ENCODE peak calls at places on chromosome 14, in six cellular contexts. S, D, O, A, C and W are unnamed samples.

GRCh38 chr14:84483072-84483410 is 1046.9 kb upstream of the FLRT2 start:
- DNase-seq in A (no peak), S (no peak), C (no peak), D (no peak), O (no peak), W (peak; percentile 67)

GRCh38 chr14:85529803-85530574 is at the start of gene FLRT2:
- DNase-seq in D (peak; percentile 88), A (peak; percentile 72), C (no peak), S (peak; percentile 80), O (peak; percentile 85), W (peak; percentile 66)

GRCh38 chr14:54735424-54735823 is 167.2 kb downstream of the GCH1 start:
- DNase-seq in S (no peak), C (no peak), O (no peak), A (no peak), D (no peak), W (no peak)

GRCh38 chr14:65106316-65106715 is 4.0 kb upstream of the MAX start:
- DNase-seq in O (no peak), A (no peak), D (no peak), C (no peak), S (no peak), W (no peak)

GRCh38 chr14:82153689-82154088 is 620.0 kb upstream of the SEL1L start:
- DNase-seq in C (no peak), A (no peak), O (no peak), S (no peak), D (no peak), W (no peak)

GRCh38 chr14:70660967-70661871 is 19.5 kb downstream of the TTC9 start:
- DNase-seq in D (no peak), O (no peak), S (no peak), A (no peak), C (no peak), W (no peak)

GRCh38 chr14:50312734-50313054 is 570 bp downstream of the DMAC2L start:
- DNase-seq in C (no peak), S (no peak), D (no peak), A (no peak), O (no peak), W (no peak)

GRCh38 chr14:23148596-23149249 is 29.7 kb upstream of the CEBPE start:
- DNase-seq in A (peak; percentile 69), D (peak; percentile 68), S (no peak), O (no peak), C (no peak), W (no peak)

GRCh38 chr14:25049559-25050493 is at the start of gene STXBP6:
- DNase-seq in S (peak; percentile 73), O (peak; percentile 84), A (peak; percentile 64), D (peak; percentile 78), C (no peak), W (no peak)

GRCh38 chr14:84254205-84254788 is 1275.6 kb upstream of the FLRT2 start:
- DNase-seq in C (no peak), S (no peak), O (no peak), D (peak; percentile 79), A (peak; percentile 19), W (peak; percentile 84)

GRCh38 chr14:20904393-20905029 is 13.3 kb downstream of the RNASE3 start:
- DNase-seq in S (no peak), C (no peak), D (no peak), A (no peak), O (no peak), W (no peak)

GRCh38 chr14:100430571-100430970 is 107.4 kb downstream of the SLC25A47 start:
- DNase-seq in D (no peak), A (no peak), S (no peak), O (no peak), C (no peak), W (no peak)

GRCh38 chr14:28779416-28779941 is 12.9 kb downstream of the FOXG1 start:
- DNase-seq in A (no peak), S (no peak), O (no peak), C (no peak), D (no peak), W (no peak)

GRCh38 chr14:31382221-31382620 is 38.1 kb downstream of the HEATR5A start:
- DNase-seq in C (no peak), D (no peak), O (no peak), A (no peak), S (no peak), W (no peak)

GRCh38 chr14:20986811-20987210 is 3.0 kb upstream of the METTL17 start:
- DNase-seq in A (peak; percentile 91), C (no peak), S (no peak), O (no peak), D (peak; percentile 94), W (no peak)

GRCh38 chr14:55133416-55133815 is 4.4 kb downstream of the LGALS3 start:
- DNase-seq in S (no peak), A (peak; percentile 35), O (no peak), C (no peak), D (peak; percentile 64), W (no peak)

GRCh38 chr14:99876406-99876805 is 83.2 kb downstream of the EML1 start:
- DNase-seq in O (no peak), S (no peak), A (no peak), D (no peak), C (no peak), W (no peak)

GRCh38 chr14:25121342-25122129 is 71.6 kb upstream of the STXBP6 start:
- DNase-seq in C (no peak), D (peak; percentile 90), S (no peak), A (peak; percentile 80), O (no peak), W (no peak)

GRCh38 chr14:74568380-74568649 is 43.7 kb downstream of the LTBP2 start:
- DNase-seq in C (no peak), D (no peak), A (no peak), S (no peak), O (no peak), W (no peak)
- H3K4me3 ChIP-seq in C (no peak overlapping the region), D (no peak overlapping the region), A (no peak overlapping the region), S (no peak overlapping the region), O (no peak overlapping the region), W (no peak overlapping the region)

GRCh38 chr14:77100961-77101360 is 2.9 kb downstream of the CIPC start:
- DNase-seq in O (no peak), A (no peak), C (no peak), S (no peak), D (no peak), W (no peak)
- H3K4me1 ChIP-seq in O (peaks cover 16% of the 10 kb centered on the region), A (peaks cover 5% of the 10 kb centered on the region), C (peaks cover 20% of the 10 kb centered on the region), S (peaks cover 76% of the 10 kb centered on the region), D (peaks cover 45% of the 10 kb centered on the region), W (peaks cover 30% of the 10 kb centered on the region)

GRCh38 chr14:36462890-36463289 is 57.1 kb downstream of the NKX2-1 start:
- DNase-seq in O (no peak), C (no peak), S (no peak), A (no peak), D (no peak), W (no peak)

GRCh38 chr14:36467332-36467731 is 52.7 kb downstream of the NKX2-1 start:
- DNase-seq in D (no peak), C (no peak), A (no peak), S (no peak), O (no peak), W (no peak)

DNA sequence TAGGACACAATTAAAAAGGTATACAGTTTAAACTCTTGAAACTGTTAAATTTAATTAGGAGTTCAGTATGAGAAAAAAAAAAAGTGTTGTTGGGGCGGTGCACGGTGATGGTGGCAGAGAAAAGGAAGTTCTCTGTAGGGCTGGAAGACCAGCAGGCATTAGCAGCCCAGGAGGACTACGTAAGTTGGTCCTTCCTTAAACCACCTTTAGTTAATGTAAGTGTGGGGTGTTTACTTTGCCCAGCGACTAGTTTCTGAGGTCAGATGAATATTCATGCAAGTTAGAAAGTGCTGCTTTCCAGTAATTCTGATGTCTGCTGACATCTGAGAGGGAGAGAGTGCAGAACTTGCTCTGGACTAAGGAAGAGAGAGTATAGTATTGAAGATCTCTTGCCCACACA is 54.9 kb downstream of the NKX2-1 start:
- DNase-seq in D (no peak), S (no peak), C (no peak), O (no peak), A (no peak), W (no peak)
- H3K4me3 ChIP-seq in D (no peak overlapping the region), S (no peak overlapping the region), C (no peak overlapping the region), O (no peak overlapping the region), A (no peak overlapping the region), W (no peak overlapping the region)

GRCh38 chr14:103099081-103099732 is 4.7 kb downstream of the EXOC3L4 start:
- DNase-seq in O (no peak), C (no peak), A (no peak), S (no peak), D (no peak), W (no peak)

GRCh38 chr14:103095210-103095778 is 769 bp downstream of the EXOC3L4 start:
- DNase-seq in O (no peak), C (no peak), S (no peak), A (no peak), D (no peak), W (no peak)

GRCh38 chr14:103097994-103098957 is 3.8 kb downstream of the EXOC3L4 start:
- DNase-seq in A (no peak), C (no peak), D (no peak), O (no peak), S (no peak), W (no peak)

GRCh38 chr14:103096387-103096786 is 1.9 kb downstream of the EXOC3L4 start:
- DNase-seq in C (no peak), D (no peak), O (no peak), S (no peak), A (no peak), W (no peak)

GRCh38 chr14:103097244-103097993 is 2.9 kb downstream of the EXOC3L4 start:
- DNase-seq in S (no peak), O (no peak), D (no peak), C (no peak), A (no peak), W (no peak)
- H3K4me1 ChIP-seq in S (peaks cover 5% of the 10 kb centered on the region), O (no peaks in the 10 kb centered on the region), D (peaks cover 18% of the 10 kb centered on the region), C (no peaks in the 10 kb centered on the region), A (peaks cover 6% of the 10 kb centered on the region), W (no peaks in the 10 kb centered on the region)

GRCh38 chr14:104094709-104095425 is 9.4 kb downstream of the ASPG start:
- DNase-seq in C (peak; percentile 61), O (peak; percentile 88), A (peak; percentile 28), S (no peak), D (peak; percentile 59), W (peak; percentile 17)
- H3K4me3 ChIP-seq in C (no peak overlapping the region), O (no peak overlapping the region), A (no peak overlapping the region), S (no peak overlapping the region), D (no peak overlapping the region), W (no peak overlapping the region)

GRCh38 chr14:73241481-73242165 is 4.3 kb downstream of the PAPLN start:
- DNase-seq in C (no peak), A (no peak), D (no peak), S (no peak), O (peak; percentile 71), W (no peak)
- H3K4me1 ChIP-seq in C (no peaks in the 10 kb centered on the region), A (peaks cover 64% of the 10 kb centered on the region), D (no peaks in the 10 kb centered on the region), S (peaks cover 52% of the 10 kb centered on the region), O (no peaks in the 10 kb centered on the region), W (peaks cover 3% of the 10 kb centered on the region)

GRCh38 chr14:105184461-105184860 is 3.3 kb upstream of the NUDT14 start:
- DNase-seq in A (no peak), C (no peak), D (no peak), O (no peak), S (no peak), W (no peak)

GRCh38 chr14:105179191-105179590 is 1.9 kb downstream of the NUDT14 start:
- DNase-seq in S (no peak), A (no peak), C (no peak), D (no peak), O (no peak), W (no peak)

GRCh38 chr14:105182296-105183020 is 1.3 kb upstream of the NUDT14 start:
- DNase-seq in C (no peak), S (no peak), O (no peak), A (no peak), D (no peak), W (no peak)

GRCh38 chr14:105180598-105181528 is at the start of gene NUDT14:
- DNase-seq in O (peak; percentile 87), C (peak; percentile 77), D (peak; percentile 53), A (peak; percentile 46), S (no peak), W (peak; percentile 46)

GRCh38 chr14:105181542-105182295 is 607 bp upstream of the NUDT14 start:
- DNase-seq in C (no peak), O (no peak), A (no peak), S (no peak), D (no peak), W (no peak)
- H3K4me3 ChIP-seq in C (no peak overlapping the region), O (no peak overlapping the region), A (peak overlapping the region; percentile 29), S (peak overlapping the region; percentile 48), D (peak overlapping the region; percentile 65), W (peak overlapping the region; percentile 11)